ENCODE peak calls at places on chromosomes 3 and 15, in seven cellular contexts. S is GM12878, F is HCT116, V is K562, A is H1, Z is HepG2, E is SK-N-SH. K is an unnamed sample.

GRCh38 chr3:160331127-160331937 is 67.7 kb downstream of the IFT80 start:
- DNase-seq in A (no peak), S (no peak), Z (peak; percentile 86), F (peak; percentile 29), V (no peak), E (no peak), K (no peak)

GRCh38 chr3:120420855-120421570 is 29.8 kb downstream of the FSTL1 start:
- DNase-seq in A (no peak), V (no peak), S (no peak), F (no peak), E (no peak), Z (no peak), K (no peak)

GRCh38 chr15:71581406-71581930 is 228.9 kb upstream of the NR2E3 start:
- DNase-seq in Z (no peak), F (no peak), V (no peak), E (no peak), S (no peak), A (no peak), K (no peak)

GRCh38 chr3:117480493-117480892 is 770.9 kb downstream of the TUSC7 start:
- DNase-seq in E (no peak), S (no peak), F (no peak), Z (no peak), A (no peak), V (no peak), K (no peak)

GRCh38 chr3:127751163-127751621 is 71.1 kb downstream of the MGLL start:
- DNase-seq in F (no peak), S (no peak), E (peak; percentile 62), Z (no peak), A (no peak), V (no peak), K (no peak)

GRCh38 chr15:78242128-78242527 is 7.8 kb upstream of the ACSBG1 start:
- DNase-seq in Z (peak; percentile 55), A (peak; percentile 81), S (no peak), V (peak; percentile 68), E (peak; percentile 72), F (no peak), K (peak; percentile 44)

GRCh38 chr15:55991841-55992768 is 1.3 kb downstream of the NEDD4 start:
- DNase-seq in V (peak; percentile 8), S (no peak), Z (no peak), F (no peak), A (no peak), E (no peak), K (no peak)

GRCh38 chr3:88038561-88038960 is 20.2 kb downstream of the CGGBP1 start:
- DNase-seq in Z (no peak), F (no peak), A (no peak), V (no peak), S (no peak), E (no peak), K (no peak)

GRCh38 chr3:46440531-46441294 is 24.0 kb downstream of the LTF start:
- DNase-seq in Z (no peak), V (no peak), A (no peak), E (no peak), F (no peak), S (peak; percentile 56), K (no peak)

GRCh38 chr15:53559364-53560253 is 199.9 kb downstream of the WDR72 start:
- DNase-seq in V (no peak), Z (peak; percentile 75), E (no peak), F (no peak), S (no peak), A (no peak), K (no peak)

GRCh38 chr3:40827942-40828688 is 303.4 kb downstream of the ZNF621 start:
- DNase-seq in S (no peak), A (no peak), Z (no peak), F (no peak), E (no peak), V (no peak), K (no peak)

GRCh38 chr3:156307704-156308103 is 187.3 kb downstream of the KCNAB1 start:
- DNase-seq in F (no peak), A (no peak), V (no peak), E (no peak), S (no peak), Z (no peak), K (no peak)

GRCh38 chr3:18062289-18063025 is 320.0 kb upstream of the TBC1D5 start:
- DNase-seq in S (no peak), A (no peak), V (no peak), F (no peak), Z (no peak), E (no peak), K (no peak)

GRCh38 chr3:11385908-11386307 is 113.7 kb downstream of the ATG7 start:
- DNase-seq in F (no peak), E (no peak), S (no peak), A (no peak), Z (no peak), V (no peak), K (no peak)

GRCh38 chr15:44489464-44489863 is 47.5 kb upstream of the EIF3J start:
- DNase-seq in E (no peak), A (no peak), V (no peak), Z (peak; percentile 5), S (no peak), F (peak; percentile 33), K (no peak)

GRCh38 chr3:143855183-143855582 is 6.9 kb upstream of the SLC9A9 start:
- DNase-seq in S (no peak), F (no peak), V (no peak), Z (no peak), A (no peak), E (no peak), K (no peak)

GRCh38 chr3:162525052-162525451 is 1028.4 kb downstream of the OTOL1 start:
- DNase-seq in F (no peak), Z (no peak), A (no peak), E (no peak), S (no peak), V (no peak), K (no peak)

GRCh38 chr3:51389423-51390183 is 1.5 kb upstream of the RBM15B start:
- DNase-seq in F (no peak), Z (peak; percentile 42), A (peak; percentile 73), V (peak; percentile 25), S (no peak), E (peak; percentile 84), K (peak; percentile 52)

DNA sequence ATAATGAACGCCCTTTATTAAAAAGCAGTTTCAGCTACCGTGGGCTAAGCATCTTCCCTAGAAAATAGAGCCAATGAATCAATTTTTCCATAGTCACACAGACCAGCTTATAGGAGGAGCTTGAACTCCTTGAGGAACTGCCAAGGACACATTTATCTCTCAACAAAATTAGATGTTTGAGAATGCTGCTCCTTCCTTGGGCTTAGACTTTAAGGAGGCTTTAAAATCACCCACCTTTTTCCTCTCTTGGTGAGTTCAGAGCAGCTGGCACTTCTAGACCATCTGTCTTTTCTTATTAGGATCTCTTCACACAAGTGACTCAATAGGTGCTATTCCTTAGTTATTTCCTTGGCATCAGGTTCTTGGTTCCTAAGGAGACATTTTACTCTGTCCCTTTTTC is 588.0 kb downstream of the SQOR start:
- DNase-seq in A (no peak), S (no peak), F (no peak), E (no peak), Z (no peak), V (no peak), K (no peak)
- TF ChIP-seq JUND in A (no peak), S (no peak), F (no peak), E (no peak), Z (no peak), V (no peak), K (no peak)

GRCh38 chr3:183371672-183371968 is 56.8 kb downstream of the MCF2L2 start:
- DNase-seq in A (no peak), S (no peak), V (no peak), F (peak; percentile 15), E (no peak), Z (no peak), K (no peak)
- TF ChIP-seq JUND in A (no peak), S (no peak), V (no peak), F (no peak), E (no peak), Z (no peak), K (no peak)

DNA sequence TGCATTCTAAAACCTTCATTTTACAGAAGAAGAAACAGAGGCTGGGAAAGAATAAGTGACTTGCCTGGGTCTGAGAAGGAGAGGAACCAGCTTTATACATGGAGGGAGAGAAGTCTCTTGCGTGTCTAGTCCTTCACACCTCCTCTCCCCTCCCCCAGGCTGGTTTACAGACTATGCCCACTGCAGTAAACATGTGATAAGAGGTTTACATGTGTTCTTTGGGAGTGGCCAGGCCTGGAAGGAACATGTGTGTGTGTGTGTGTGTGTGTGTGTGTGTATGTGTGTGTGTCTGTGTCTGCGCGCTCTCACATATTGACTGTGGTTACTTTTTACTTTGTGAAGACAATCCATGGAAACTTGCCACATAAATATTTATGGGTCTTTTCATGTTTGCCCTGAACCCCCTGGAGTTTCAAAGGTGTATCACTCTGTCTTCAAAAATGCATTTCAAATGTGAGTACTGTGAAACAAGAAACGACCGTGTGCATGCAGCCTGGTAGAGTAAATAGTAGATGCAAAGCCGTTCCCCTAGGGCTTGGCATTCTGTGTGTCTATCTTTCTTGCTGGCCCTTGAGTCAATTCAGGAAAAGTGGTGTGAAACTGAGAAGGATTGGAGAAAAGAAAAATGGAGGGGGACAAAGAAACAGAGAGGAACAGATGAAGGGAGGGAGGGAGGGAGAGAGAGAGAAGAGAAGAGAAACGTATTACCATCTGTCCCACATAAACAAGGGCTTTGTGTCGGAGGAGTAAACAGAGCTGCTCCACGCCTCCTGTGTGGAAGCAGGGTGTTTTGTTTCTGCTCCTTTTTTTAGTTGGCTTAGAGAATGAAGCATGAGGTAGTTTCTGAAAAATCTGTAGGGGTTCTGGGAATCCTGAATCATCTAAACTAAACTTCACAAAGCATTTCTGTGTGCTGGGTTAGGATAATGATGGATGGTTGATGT is 51.7 kb downstream of the CLDN11 start:
- DNase-seq in S (no peak), V (no peak), A (peak; percentile 26), Z (no peak), F (no peak), E (no peak), K (peak; percentile 36)
- TF ChIP-seq JUND in S (no peak), V (no peak), A (no peak), Z (no peak), F (no peak), E (no peak), K (no peak)

GRCh38 chr15:41116116-41116871 is at the start of gene INO80:
- DNase-seq in S (peak; percentile 94), V (peak; percentile 87), E (peak; percentile 91), A (peak; percentile 97), F (peak; percentile 98), Z (peak; percentile 96), K (peak; percentile 80)

GRCh38 chr15:41115652-41116115 is 396 bp downstream of the INO80 start:
- DNase-seq in E (no peak), Z (peak; percentile 50), S (no peak), A (no peak), V (peak; percentile 90), F (peak; percentile 10), K (peak; percentile 69)

GRCh38 chr15:41116872-41117242 is 777 bp upstream of the INO80 start:
- DNase-seq in F (no peak), V (no peak), S (no peak), E (no peak), A (no peak), Z (no peak), K (no peak)

GRCh38 chr15:41115088-41115651 is 910 bp downstream of the INO80 start:
- DNase-seq in Z (peak; percentile 58), F (peak; percentile 37), S (peak; percentile 25), V (peak; percentile 21), A (no peak), E (peak; percentile 53), K (no peak)
- TF ChIP-seq JUND in Z (no peak), F (no peak), S (no peak), V (no peak), A (no peak), E (no peak), K (no peak)

K was measured in T47D.